ENCODE peak calls at places on chromosomes 13 and 19, in five cellular contexts. B is tibial artery; R is CD8-positive, alpha-beta T cell; U is IMR-90; Q is A673. S is an unnamed sample.

GRCh38 chr19:10193666-10194499 is 870 bp downstream of the DNMT1 start:
- DNase-seq in U (peak), B (no peak), R (peak), Q (peak), S (peak)

GRCh38 chr19:16261584-16262370 is 62.8 kb upstream of the KLF2 start:
- DNase-seq in R (no peak), Q (no peak), B (no peak), U (no peak), S (no peak)

GRCh38 chr13:44007451-44007850 is 127.7 kb downstream of the LACC1 start:
- DNase-seq in B (no peak), R (no peak), U (no peak), Q (no peak), S (no peak)

GRCh38 chr19:33175886-33176669 is 18.1 kb upstream of the LRP3 start:
- DNase-seq in B (no peak), Q (peak), R (peak), U (peak), S (peak)

GRCh38 chr13:72805663-72806341 is 23.9 kb downstream of the PIBF1 start:
- DNase-seq in B (no peak), Q (peak), U (no peak), R (no peak), S (no peak)

GRCh38 chr13:30864352-30865130 is 41.5 kb upstream of the MEDAG start:
- DNase-seq in R (no peak), Q (no peak), B (peak), U (peak), S (no peak)

GRCh38 chr19:28466107-28467045 is 746.6 kb downstream of the UQCRFS1 start:
- DNase-seq in U (peak), B (no peak), Q (peak), R (peak), S (no peak)

GRCh38 chr19:50555447-50556235 is 12.6 kb downstream of the LRRC4B start:
- DNase-seq in R (no peak), Q (no peak), B (no peak), U (no peak), S (no peak)

GRCh38 chr13:101785858-101786257 is 333.4 kb downstream of the ITGBL1 start:
- DNase-seq in U (peak), R (no peak), B (no peak), Q (peak), S (peak)

GRCh38 chr19:661427-662196 is 1.4 kb downstream of the RNF126 start:
- DNase-seq in U (no peak), Q (no peak), R (peak), B (no peak), S (peak)
- H3K27ac ChIP-seq in U (peak), Q (peak), R (peak), B (peak), S (peak)

GRCh38 chr19:54448774-54449700 is at the start of gene LENG8:
- DNase-seq in R (peak), U (peak), B (peak), Q (peak), S (peak)
- TF ChIP-seq CTCF in R (no peak), U (no peak), B (no peak), Q (no peak), S (no peak)

GRCh38 chr13:110626510-110626909 is 11.2 kb downstream of the NAXD start:
- DNase-seq in R (no peak), Q (no peak), B (no peak), U (no peak), S (no peak)
- H3K27ac ChIP-seq in R (no peak), Q (no peak), B (no peak), U (no peak), S (peak)

GRCh38 chr13:74025369-74025768 is 108.8 kb downstream of the KLF12 start:
- DNase-seq in B (no peak), U (no peak), R (no peak), Q (no peak), S (no peak)

GRCh38 chr13:74026753-74027152 is 107.5 kb downstream of the KLF12 start:
- DNase-seq in U (peak), Q (peak), B (no peak), R (peak), S (peak)

GRCh38 chr13:74021507-74021906 is 112.7 kb downstream of the KLF12 start:
- DNase-seq in R (no peak), Q (no peak), U (no peak), B (no peak), S (no peak)

GRCh38 chr13:74024856-74025255 is 109.3 kb downstream of the KLF12 start:
- DNase-seq in U (no peak), Q (no peak), R (no peak), B (no peak), S (no peak)

DNA sequence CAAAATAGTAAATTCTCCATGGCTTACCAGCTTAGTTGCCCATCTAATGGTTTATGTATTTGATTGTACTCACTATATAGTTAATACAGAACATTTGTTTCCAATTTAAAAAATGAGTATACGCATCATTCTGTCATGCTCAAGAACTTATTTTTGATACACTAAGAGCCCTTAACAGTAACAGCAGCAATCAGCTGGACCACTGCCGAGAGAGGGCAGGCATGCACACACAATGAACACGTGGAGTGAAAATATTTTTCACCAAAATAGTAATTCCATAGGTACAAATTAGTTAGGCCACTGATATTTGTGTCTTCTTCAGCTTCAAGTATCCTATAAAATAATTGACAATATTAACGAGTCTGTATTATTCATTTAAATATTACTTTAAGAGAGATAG is 109.9 kb downstream of the KLF12 start:
- DNase-seq in R (no peak), B (no peak), Q (no peak), U (no peak), S (no peak)
- TF ChIP-seq CTCF in R (no peak), B (no peak), Q (no peak), U (no peak), S (no peak)

S was measured in RWPE1.